ENCODE peak calls at places on chromosomes 3 and 15, in seven cellular contexts. C, S, Z, H, M, P and Y are unnamed samples.

GRCh38 chr3:190686011-190686410 is 172.1 kb downstream of the IL1RAP start:
- DNase-seq in H (no peak), S (no peak), M (no peak), C (no peak), Z (no peak), P (no peak), Y (no peak)

GRCh38 chr3:141797167-141797773 is 34.1 kb downstream of the GRK7 start:
- DNase-seq in P (no peak), C (no peak), Z (peak; percentile 86), M (no peak), H (no peak), S (no peak), Y (peak; percentile 30)

GRCh38 chr3:12891985-12892839 is 50.8 kb upstream of the RPL32 start:
- DNase-seq in Z (peak; percentile 70), S (no peak), P (no peak), C (peak; percentile 51), M (peak; percentile 80), H (peak; percentile 70), Y (no peak)

GRCh38 chr3:24485511-24485910 is 9.1 kb downstream of the THRB start:
- DNase-seq in C (no peak), Z (no peak), M (no peak), H (no peak), P (no peak), S (no peak), Y (no peak)

GRCh38 chr15:33808720-33809119 is 159.6 kb upstream of the CHRM5 start:
- DNase-seq in M (no peak), Z (no peak), H (no peak), S (no peak), C (no peak), P (no peak), Y (no peak)

GRCh38 chr3:112115161-112115739 is 17.8 kb downstream of the GCSAM start:
- DNase-seq in P (no peak), C (no peak), S (peak; percentile 96), M (no peak), Z (no peak), H (no peak), Y (no peak)

GRCh38 chr3:16318216-16318615 is 53.2 kb downstream of the OXNAD1 start:
- DNase-seq in H (no peak), C (no peak), P (no peak), M (no peak), S (no peak), Z (no peak), Y (no peak)

GRCh38 chr3:71728632-71729342 is 3.6 kb upstream of the EIF4E3 start:
- DNase-seq in H (peak; percentile 65), P (no peak), C (no peak), S (no peak), Z (peak; percentile 73), M (peak; percentile 58), Y (no peak)

GRCh38 chr3:197183582-197183981 is 114.8 kb downstream of the DLG1 start:
- DNase-seq in S (no peak), Z (no peak), P (no peak), M (no peak), H (no peak), C (no peak), Y (no peak)

GRCh38 chr3:189911001-189911400 is 209.7 kb downstream of the P3H2 start:
- DNase-seq in H (no peak), M (no peak), P (no peak), C (no peak), S (no peak), Z (no peak), Y (no peak)

GRCh38 chr3:165393458-165393857 is 197.3 kb upstream of the SLITRK3 start:
- DNase-seq in P (no peak), H (no peak), M (no peak), C (no peak), Z (no peak), S (no peak), Y (no peak)

GRCh38 chr15:92807971-92808571 is 92.1 kb upstream of the CHD2 start:
- DNase-seq in H (no peak), S (no peak), C (no peak), Z (no peak), M (no peak), P (no peak), Y (no peak)

GRCh38 chr15:47184405-47185221 is 532.7 kb upstream of the SEMA6D start:
- DNase-seq in M (peak; percentile 79), H (no peak), S (no peak), C (no peak), Z (peak; percentile 80), P (peak; percentile 3), Y (no peak)

GRCh38 chr3:4994823-4995499 is 15.7 kb downstream of the BHLHE40 start:
- DNase-seq in Z (no peak), H (peak; percentile 76), P (no peak), M (no peak), C (peak; percentile 52), S (no peak), Y (no peak)

GRCh38 chr15:73647259-73648026 is 14.3 kb upstream of the NPTN start:
- DNase-seq in S (no peak), H (no peak), C (no peak), M (no peak), Z (no peak), P (no peak), Y (no peak)

GRCh38 chr15:84910928-84911623 is 26.6 kb downstream of the SLC28A1 start:
- DNase-seq in S (no peak), C (no peak), P (no peak), M (no peak), H (no peak), Z (peak; percentile 43), Y (no peak)

GRCh38 chr3:45666729-45667440 is 22.3 kb upstream of the SACM1L start:
- DNase-seq in Z (no peak), P (no peak), M (peak; percentile 42), H (no peak), S (no peak), C (no peak), Y (no peak)

GRCh38 chr3:179321585-179322322 is 1.1 kb upstream of the ZNF639 start:
- DNase-seq in C (peak; percentile 29), Z (peak; percentile 54), P (no peak), S (no peak), H (peak; percentile 20), M (peak; percentile 56), Y (no peak)

GRCh38 chr3:151445283-151446001 is 15.4 kb downstream of the IGSF10 start:
- DNase-seq in C (no peak), P (no peak), Z (no peak), H (no peak), M (no peak), S (no peak), Y (no peak)

GRCh38 chr3:36707623-36708409 is 56.5 kb downstream of the DCLK3 start:
- DNase-seq in C (no peak), Z (no peak), H (peak; percentile 64), S (no peak), M (no peak), P (no peak), Y (no peak)

GRCh38 chr15:74799843-74800558 is 12.6 kb upstream of the LMAN1L start:
- DNase-seq in Z (peak; percentile 96), C (peak; percentile 43), S (peak; percentile 76), H (peak; percentile 94), M (peak; percentile 94), P (peak; percentile 98), Y (peak; percentile 98)

GRCh38 chr3:171974986-171975837 is 64.2 kb upstream of the FNDC3B start:
- DNase-seq in S (no peak), Z (no peak), C (no peak), P (no peak), H (no peak), M (no peak), Y (no peak)

GRCh38 chr3:122415104-122415744 is 638 bp downstream of the WDR5B start:
- DNase-seq in H (peak; percentile 48), M (peak; percentile 27), Z (peak; percentile 50), P (peak; percentile 35), C (peak; percentile 25), S (peak; percentile 39), Y (peak; percentile 38)

DNA sequence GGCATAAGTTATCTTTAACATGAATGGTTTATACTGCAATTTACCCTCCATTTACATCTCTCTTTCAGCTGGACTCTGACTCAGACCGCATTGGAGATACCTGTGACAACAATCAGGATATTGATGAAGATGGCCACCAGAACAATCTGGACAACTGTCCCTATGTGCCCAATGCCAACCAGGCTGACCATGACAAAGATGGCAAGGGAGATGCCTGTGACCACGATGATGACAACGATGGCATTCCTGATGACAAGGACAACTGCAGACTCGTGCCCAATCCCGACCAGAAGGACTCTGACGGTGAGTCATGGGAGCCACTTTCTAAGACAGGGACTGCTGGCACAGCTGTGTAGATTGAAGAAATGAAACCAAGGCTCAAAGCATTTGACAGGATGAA is 11.6 kb downstream of the THBS1 start:
- DNase-seq in Z (no peak), C (no peak), S (no peak), P (no peak), H (no peak), M (no peak), Y (no peak)
- TF ChIP-seq TAF1 in Z (no peak), C (no peak), S (no peak), P (no peak), H (no peak), M (no peak), Y (no peak)

DNA sequence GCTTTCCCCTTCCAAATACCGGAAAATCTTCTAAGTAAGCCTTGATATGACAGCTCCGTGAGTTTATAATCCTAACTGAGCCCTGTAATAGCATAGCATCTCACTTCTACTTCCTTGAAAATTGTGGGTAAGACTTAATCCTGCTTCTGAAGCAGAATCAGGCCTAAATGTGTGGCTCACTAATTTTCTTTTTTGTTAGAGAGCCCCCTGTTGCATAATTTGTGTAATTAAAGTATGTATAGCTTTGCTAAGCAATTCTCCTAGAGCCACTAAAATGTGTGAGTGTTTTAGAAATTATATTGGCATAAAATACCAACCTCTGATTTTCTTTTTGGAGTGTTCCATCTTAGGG is 304.4 kb downstream of the FGF12 start:
- DNase-seq in C (no peak), H (no peak), M (no peak), P (no peak), Z (no peak), S (no peak), Y (no peak)
- TF ChIP-seq TAF1 in C (no peak), H (no peak), M (no peak), P (no peak), Z (no peak), S (no peak), Y (no peak)

GRCh38 chr3:157631468-157631867 is 128.3 kb upstream of the VEPH1 start:
- DNase-seq in M (no peak), P (no peak), C (no peak), Z (no peak), S (no peak), H (no peak), Y (no peak)
- TF ChIP-seq TAF1 in M (no peak), P (no peak), C (no peak), Z (no peak), S (no peak), H (no peak), Y (no peak)

DNA sequence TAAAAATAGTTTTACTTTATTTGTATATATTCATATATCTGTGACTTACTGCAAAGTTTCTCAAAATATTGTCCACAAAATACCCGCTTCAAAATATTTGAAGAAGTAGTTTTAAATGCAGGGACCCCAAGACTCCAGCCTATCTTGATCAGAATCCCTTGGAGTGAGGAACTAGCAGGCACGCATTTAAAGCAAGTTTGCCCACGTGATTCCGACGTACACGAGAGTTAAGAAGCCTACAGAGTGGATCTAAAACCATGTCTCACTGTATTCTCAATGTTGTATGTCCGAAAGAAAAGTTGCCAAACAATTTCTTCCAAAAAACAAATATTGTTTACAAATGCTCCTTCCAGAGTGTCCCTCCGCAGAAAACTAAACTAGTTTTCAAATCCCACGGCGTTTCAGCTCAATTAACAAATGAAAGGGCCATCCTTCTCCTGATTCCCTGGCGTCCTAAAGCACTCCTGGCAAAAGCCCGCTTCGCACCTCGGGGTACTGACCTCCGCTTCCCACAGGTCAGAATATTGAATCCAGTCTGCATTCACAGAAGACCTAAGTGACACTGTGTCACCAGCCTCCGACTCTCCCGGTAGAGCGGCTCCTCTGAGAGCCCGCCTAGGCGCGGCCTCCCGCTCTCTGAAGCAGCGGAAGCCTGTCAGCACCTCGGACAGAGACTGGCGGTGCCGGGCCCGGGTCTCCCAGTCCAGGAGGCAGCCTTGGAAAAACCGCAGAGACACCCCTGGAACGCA is 1.5 kb downstream of the GABRB3 start:
- DNase-seq in Z (peak; percentile 93), P (no peak), S (no peak), C (peak; percentile 2), H (no peak), M (peak; percentile 60), Y (no peak)
- TF ChIP-seq TAF1 in Z (peak; percentile 51), P (no peak), S (no peak), C (no peak), H (no peak), M (no peak), Y (no peak)